ENCODE peak calls at places on chromosomes 5 and 9, in eight cellular contexts. One of them, this sample, is unnamed.
A peak's percentile ranks its signal among the peaks of the same experiment; 100 is the strongest.

GRCh38 chr5:81657386-81657785 is 93.5 kb downstream of the SSBP2 start:
- DNase-seq in cardiac muscle cell: no peak
- DNase-seq in hepatocyte: peak; percentile 14
- DNase-seq in activated T-cell treated with anti-CD3 and anti-CD28 coated beads for 1 hour: no peak
- DNase-seq in stromal cell of bone marrow: no peak
- DNase-seq in Peyer's patch: no peak
- DNase-seq in tibial nerve: no peak
- DNase-seq in NCI-H1930: no peak
- DNase-seq in this sample: no peak

GRCh38 chr5:135240781-135241360 is 158.2 kb downstream of the MACROH2A1 start:
- DNase-seq in cardiac muscle cell: no peak
- DNase-seq in hepatocyte: no peak
- DNase-seq in activated T-cell treated with anti-CD3 and anti-CD28 coated beads for 1 hour: no peak
- DNase-seq in stromal cell of bone marrow: no peak
- DNase-seq in Peyer's patch: no peak
- DNase-seq in tibial nerve: no peak
- DNase-seq in NCI-H1930: no peak
- DNase-seq in this sample: no peak

GRCh38 chr5:93610581-93611167 is 27.7 kb downstream of the NR2F1 start:
- DNase-seq in cardiac muscle cell: no peak
- DNase-seq in hepatocyte: no peak
- DNase-seq in activated T-cell treated with anti-CD3 and anti-CD28 coated beads for 1 hour: no peak
- DNase-seq in stromal cell of bone marrow: no peak
- DNase-seq in Peyer's patch: no peak
- DNase-seq in tibial nerve: no peak
- DNase-seq in NCI-H1930: no peak
- DNase-seq in this sample: no peak

GRCh38 chr5:1656271-1656975 is 132.7 kb upstream of the LPCAT1 start:
- DNase-seq in cardiac muscle cell: no peak
- DNase-seq in hepatocyte: no peak
- DNase-seq in activated T-cell treated with anti-CD3 and anti-CD28 coated beads for 1 hour: no peak
- DNase-seq in stromal cell of bone marrow: no peak
- DNase-seq in Peyer's patch: no peak
- DNase-seq in tibial nerve: no peak
- DNase-seq in NCI-H1930: no peak
- DNase-seq in this sample: no peak

GRCh38 chr9:126146254-126147145 is 180.1 kb upstream of the MVB12B start:
- DNase-seq in cardiac muscle cell: peak; percentile 69
- DNase-seq in hepatocyte: peak; percentile 78
- DNase-seq in activated T-cell treated with anti-CD3 and anti-CD28 coated beads for 1 hour: no peak
- DNase-seq in stromal cell of bone marrow: no peak
- DNase-seq in Peyer's patch: peak; percentile 6
- DNase-seq in tibial nerve: no peak
- DNase-seq in NCI-H1930: no peak
- DNase-seq in this sample: no peak

GRCh38 chr9:81685763-81686613 is 3.4 kb downstream of the TLE1 start:
- DNase-seq in cardiac muscle cell: no peak
- DNase-seq in hepatocyte: peak; percentile 48
- DNase-seq in activated T-cell treated with anti-CD3 and anti-CD28 coated beads for 1 hour: no peak
- DNase-seq in stromal cell of bone marrow: no peak
- DNase-seq in Peyer's patch: no peak
- DNase-seq in tibial nerve: no peak
- DNase-seq in NCI-H1930: no peak
- DNase-seq in this sample: no peak

GRCh38 chr5:114377946-114378345 is 16.1 kb downstream of the KCNN2 start:
- DNase-seq in cardiac muscle cell: no peak
- DNase-seq in hepatocyte: no peak
- DNase-seq in activated T-cell treated with anti-CD3 and anti-CD28 coated beads for 1 hour: no peak
- DNase-seq in stromal cell of bone marrow: no peak
- DNase-seq in Peyer's patch: no peak
- DNase-seq in tibial nerve: no peak
- DNase-seq in NCI-H1930: no peak
- DNase-seq in this sample: no peak

GRCh38 chr9:119284587-119285337 is 84.5 kb downstream of the BRINP1 start:
- DNase-seq in cardiac muscle cell: no peak
- DNase-seq in hepatocyte: no peak
- DNase-seq in activated T-cell treated with anti-CD3 and anti-CD28 coated beads for 1 hour: no peak
- DNase-seq in stromal cell of bone marrow: peak; percentile 4
- DNase-seq in Peyer's patch: no peak
- DNase-seq in tibial nerve: no peak
- DNase-seq in NCI-H1930: no peak
- DNase-seq in this sample: no peak

GRCh38 chr9:86945868-86946711 is 1.2 kb downstream of the GAS1 start:
- DNase-seq in cardiac muscle cell: peak; percentile 78
- DNase-seq in hepatocyte: peak; percentile 82
- DNase-seq in activated T-cell treated with anti-CD3 and anti-CD28 coated beads for 1 hour: peak; percentile 46
- DNase-seq in stromal cell of bone marrow: no peak
- DNase-seq in Peyer's patch: no peak
- DNase-seq in tibial nerve: peak; percentile 43
- DNase-seq in NCI-H1930: peak; percentile 65
- DNase-seq in this sample: no peak

GRCh38 chr9:81031422-81032029 is 657.8 kb downstream of the TLE1 start:
- DNase-seq in cardiac muscle cell: no peak
- DNase-seq in hepatocyte: peak; percentile 8
- DNase-seq in activated T-cell treated with anti-CD3 and anti-CD28 coated beads for 1 hour: no peak
- DNase-seq in stromal cell of bone marrow: no peak
- DNase-seq in Peyer's patch: no peak
- DNase-seq in tibial nerve: no peak
- DNase-seq in NCI-H1930: no peak
- DNase-seq in this sample: peak; percentile 89

GRCh38 chr5:122464191-122464590 is 152.2 kb downstream of the SNCAIP start:
- DNase-seq in cardiac muscle cell: no peak
- DNase-seq in hepatocyte: no peak
- DNase-seq in activated T-cell treated with anti-CD3 and anti-CD28 coated beads for 1 hour: no peak
- DNase-seq in stromal cell of bone marrow: no peak
- DNase-seq in Peyer's patch: no peak
- DNase-seq in tibial nerve: no peak
- DNase-seq in NCI-H1930: no peak
- DNase-seq in this sample: no peak

GRCh38 chr5:172266071-172266675 is 17.4 kb downstream of the UBTD2 start:
- DNase-seq in cardiac muscle cell: no peak
- DNase-seq in hepatocyte: no peak
- DNase-seq in activated T-cell treated with anti-CD3 and anti-CD28 coated beads for 1 hour: no peak
- DNase-seq in stromal cell of bone marrow: no peak
- DNase-seq in Peyer's patch: no peak
- DNase-seq in tibial nerve: no peak
- DNase-seq in NCI-H1930: no peak
- DNase-seq in this sample: no peak

This sample was measured in epithelial cell of proximal tubule.